ENCODE peak calls at places on chromosomes 7 and 10, in ten cellular contexts. X is T follicular helper cell; U is NCI-H2029; P is body of pancreas; C is NCI-H446; F is ELF-1; A is activated CD4-positive, alpha-beta T cell treated with anti-CD3 and anti-CD28 coated beads, Interleukin-2, amount 50 U/mL, for 4 hours; R is fibroblast of gingiva; M is activated T-helper 1 cell treated with Interleukin-2 at 50 U/mL for 16 hours; G is H7. B is an unnamed sample.

GRCh38 chr10:71522438-71523144 is 125.9 kb downstream of the CDH23 start:
- DNase-seq in X (no peak), U (no peak), P (no peak), C (no peak), F (peak), A (no peak), R (no peak), M (no peak), G (peak), B (no peak)

GRCh38 chr7:151849008-151849878 is 27.7 kb downstream of the PRKAG2 start:
- DNase-seq in X (no peak), U (no peak), P (no peak), C (no peak), F (no peak), A (no peak), R (no peak), M (no peak), G (no peak), B (no peak)

GRCh38 chr7:96174812-96175211 is 147.1 kb downstream of the SLC25A13 start:
- DNase-seq in X (no peak), U (no peak), P (no peak), C (no peak), F (peak), A (no peak), R (no peak), M (no peak), G (peak), B (no peak)

GRCh38 chr10:109207361-109207760 is 716.0 kb downstream of the XPNPEP1 start:
- DNase-seq in X (no peak), U (no peak), P (no peak), C (no peak), F (no peak), A (no peak), R (no peak), M (no peak), G (no peak), B (no peak)

GRCh38 chr7:129757991-129758390 is 146.5 kb downstream of the NRF1 start:
- DNase-seq in X (no peak), U (no peak), P (no peak), C (no peak), F (no peak), A (no peak), R (no peak), M (no peak), G (no peak), B (no peak)

GRCh38 chr10:86815035-86815617 is 58.7 kb downstream of the BMPR1A start:
- DNase-seq in X (no peak), U (no peak), P (no peak), C (no peak), F (no peak), A (no peak), R (peak), M (no peak), G (no peak), B (no peak)

GRCh38 chr10:15540729-15541128 is 169.6 kb upstream of the FAM171A1 start:
- DNase-seq in X (no peak), U (no peak), P (no peak), C (no peak), F (peak), A (no peak), R (no peak), M (no peak), G (no peak), B (no peak)

GRCh38 chr7:66050990-66051424 is 24.6 kb upstream of the ASL start:
- DNase-seq in X (no peak), U (peak), P (peak), C (peak), F (peak), A (no peak), R (peak), M (no peak), G (no peak), B (no peak)

GRCh38 chr7:142496545-142496991 is 238.7 kb upstream of the PRSS58 start:
- DNase-seq in X (no peak), U (no peak), P (no peak), C (no peak), F (no peak), A (no peak), R (peak), M (no peak), G (peak), B (no peak)

GRCh38 chr7:14734839-14735321 is 167.7 kb downstream of the DGKB start:
- DNase-seq in X (no peak), U (no peak), P (peak), C (no peak), F (peak), A (no peak), R (no peak), M (no peak), G (peak), B (no peak)

GRCh38 chr7:75992083-75992755 is 2.2 kb downstream of the TMEM120A start:
- DNase-seq in X (no peak), U (no peak), P (no peak), C (no peak), F (no peak), A (no peak), R (no peak), M (no peak), G (peak), B (no peak)

GRCh38 chr10:12207114-12207513 is 11.1 kb downstream of the CDC123 start:
- DNase-seq in X (no peak), U (no peak), P (no peak), C (no peak), F (no peak), A (no peak), R (no peak), M (no peak), G (no peak), B (no peak)

GRCh38 chr7:150876817-150877526 is 24.7 kb downstream of the AOC1 start:
- DNase-seq in X (peak), U (peak), P (peak), C (peak), F (peak), A (peak), R (peak), M (peak), G (peak), B (peak)

GRCh38 chr10:133124357-133125211 is 35.4 kb upstream of the KNDC1 start:
- DNase-seq in X (no peak), U (no peak), P (peak), C (no peak), F (no peak), A (no peak), R (no peak), M (no peak), G (peak), B (no peak)

GRCh38 chr10:15244635-15245197 is 76.2 kb upstream of the NMT2 start:
- DNase-seq in X (no peak), U (no peak), P (no peak), C (no peak), F (no peak), A (no peak), R (no peak), M (no peak), G (no peak), B (no peak)

GRCh38 chr7:52959878-52960660 is 75.4 kb upstream of the POM121L12 start:
- DNase-seq in X (no peak), U (no peak), P (no peak), C (no peak), F (no peak), A (no peak), R (no peak), M (no peak), G (no peak), B (no peak)

GRCh38 chr7:139870406-139870805 is 41.3 kb downstream of the TBXAS1 start:
- DNase-seq in X (no peak), U (no peak), P (no peak), C (no peak), F (no peak), A (no peak), R (no peak), M (no peak), G (no peak), B (no peak)

GRCh38 chr7:7965301-7965700 is 3.3 kb upstream of the GLCCI1 start:
- DNase-seq in X (no peak), U (no peak), P (no peak), C (no peak), F (no peak), A (no peak), R (no peak), M (no peak), G (no peak), B (no peak)

GRCh38 chr7:26090927-26091519 is 61.0 kb upstream of the NFE2L3 start:
- DNase-seq in X (no peak), U (peak), P (no peak), C (peak), F (peak), A (no peak), R (peak), M (no peak), G (peak), B (peak)

GRCh38 chr10:5963071-5963470 is 14.3 kb downstream of the IL15RA start:
- DNase-seq in X (no peak), U (no peak), P (no peak), C (no peak), F (no peak), A (no peak), R (no peak), M (no peak), G (no peak), B (no peak)

GRCh38 chr7:33726582-33726981 is 178.8 kb upstream of the BMPER start:
- DNase-seq in X (no peak), U (no peak), P (no peak), C (no peak), F (peak), A (no peak), R (no peak), M (no peak), G (peak), B (no peak)

GRCh38 chr10:13869295-13869664 is 282.5 kb downstream of the PRPF18 start:
- DNase-seq in X (no peak), U (no peak), P (no peak), C (no peak), F (no peak), A (no peak), R (no peak), M (no peak), G (no peak), B (no peak)

GRCh38 chr10:120917521-120918250 is 66.5 kb downstream of the WDR11 start:
- DNase-seq in X (no peak), U (no peak), P (no peak), C (no peak), F (no peak), A (no peak), R (no peak), M (no peak), G (no peak), B (no peak)

GRCh38 chr10:49610015-49610734 is at the start of gene SLC18A3:
- DNase-seq in X (no peak), U (no peak), P (no peak), C (no peak), F (no peak), A (no peak), R (no peak), M (no peak), G (peak), B (no peak)

GRCh38 chr7:17559388-17559787 is 260.9 kb downstream of the AHR start:
- DNase-seq in X (no peak), U (no peak), P (no peak), C (no peak), F (no peak), A (no peak), R (no peak), M (no peak), G (no peak), B (no peak)

GRCh38 chr7:139620676-139621344 is 97.3 kb downstream of the CLEC2L start:
- DNase-seq in X (peak), U (peak), P (peak), C (no peak), F (peak), A (peak), R (no peak), M (no peak), G (peak), B (no peak)

GRCh38 chr10:52999681-53000080 is 227.1 kb upstream of the MBL2 start:
- DNase-seq in X (no peak), U (no peak), P (no peak), C (no peak), F (no peak), A (no peak), R (no peak), M (no peak), G (no peak), B (no peak)

GRCh38 chr10:60490013-60490412 is 100.3 kb upstream of the ANK3 start:
- DNase-seq in X (no peak), U (no peak), P (no peak), C (no peak), F (no peak), A (no peak), R (no peak), M (no peak), G (no peak), B (no peak)

GRCh38 chr7:105723582-105723981 is 142.3 kb upstream of the EFCAB10 start:
- DNase-seq in X (no peak), U (peak), P (no peak), C (peak), F (peak), A (no peak), R (no peak), M (no peak), G (peak), B (no peak)

GRCh38 chr7:117190746-117191435 is 132.0 kb downstream of the WNT2 start:
- DNase-seq in X (no peak), U (no peak), P (no peak), C (no peak), F (no peak), A (no peak), R (no peak), M (no peak), G (no peak), B (no peak)